ENCODE peak calls at places on chromosomes 11 and 22, in nine cellular contexts. U is GM12865, E is cardiac fibroblast, T is ovary, W is A549, K is cardiac muscle cell, B is colonic mucosa, P is endothelial cell, S is neural crest cell. I is an unnamed sample.
A peak's percentile ranks its signal among the peaks of the same experiment; 100 is the strongest.

GRCh38 chr11:1205121-1205986 is 17.5 kb upstream of the MUC5B start:
- DNase-seq in U (no peak), E (no peak), T (no peak), W (no peak), K (no peak), B (no peak), P (no peak), S (no peak), I (peak; percentile 8)

GRCh38 chr22:20025401-20026203 is 4.7 kb downstream of the TANGO2 start:
- DNase-seq in U (no peak), E (no peak), T (no peak), W (no peak), K (no peak), B (no peak), P (no peak), S (no peak), I (no peak)

GRCh38 chr22:44583854-44584253 is 85.8 kb upstream of the RTL6 start:
- DNase-seq in U (no peak), E (no peak), T (peak; percentile 10), W (no peak), K (no peak), B (no peak), P (no peak), S (no peak), I (no peak)

GRCh38 chr22:46661221-46661851 is 41.1 kb downstream of the GRAMD4 start:
- DNase-seq in U (no peak), E (peak; percentile 81), T (no peak), W (peak; percentile 58), K (peak; percentile 71), B (peak; percentile 62), P (no peak), S (no peak), I (no peak)

GRCh38 chr11:70381872-70382842 is 16.2 kb upstream of the CTTN start:
- DNase-seq in U (no peak), E (peak; percentile 42), T (no peak), W (peak; percentile 69), K (peak; percentile 21), B (no peak), P (no peak), S (no peak), I (no peak)

GRCh38 chr11:83051760-83052671 is 19.7 kb downstream of the RAB30 start:
- DNase-seq in U (no peak), E (peak; percentile 96), T (peak; percentile 61), W (no peak), K (peak; percentile 91), B (no peak), P (no peak), S (no peak), I (no peak)

GRCh38 chr22:44755000-44755399 is 2.6 kb downstream of the ARHGAP8 start:
- DNase-seq in U (no peak), E (no peak), T (no peak), W (no peak), K (no peak), B (peak; percentile 51), P (no peak), S (no peak), I (no peak)

GRCh38 chr11:60378359-60378758 is at the start of gene MS4A7:
- DNase-seq in U (peak; percentile 87), E (no peak), T (no peak), W (no peak), K (no peak), B (no peak), P (no peak), S (no peak), I (no peak)

GRCh38 chr22:33908201-33909074 is 11.8 kb downstream of the LARGE1 start:
- DNase-seq in U (no peak), E (no peak), T (no peak), W (no peak), K (no peak), B (no peak), P (no peak), S (no peak), I (no peak)

GRCh38 chr11:72228229-72228843 is 3.8 kb downstream of the INPPL1 start:
- DNase-seq in U (no peak), E (peak; percentile 8), T (peak; percentile 30), W (no peak), K (no peak), B (no peak), P (no peak), S (no peak), I (no peak)

GRCh38 chr22:24153353-24153752 is 27.9 kb upstream of the SUSD2 start:
- DNase-seq in U (peak; percentile 24), E (peak; percentile 45), T (no peak), W (no peak), K (peak; percentile 29), B (no peak), P (no peak), S (no peak), I (no peak)

DNA sequence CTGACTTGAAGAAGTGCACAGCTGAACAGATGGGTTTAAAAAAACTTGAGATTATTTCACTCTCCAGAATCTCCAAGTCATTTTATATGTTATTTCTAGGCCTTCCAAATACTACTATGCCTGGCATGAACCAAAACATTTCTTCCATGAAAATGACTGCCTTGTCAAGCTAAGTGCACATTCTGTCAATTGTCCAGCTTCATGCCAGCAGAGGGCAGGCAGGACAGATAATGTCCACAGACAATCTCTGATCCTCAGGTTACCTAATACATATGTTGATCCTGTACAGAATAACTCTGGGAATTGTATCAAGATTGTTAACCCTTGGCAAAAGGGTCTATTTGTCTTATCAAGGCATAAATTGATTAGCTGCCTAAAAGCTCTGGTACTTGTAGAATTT is 229.5 kb downstream of the AASDHPPT start:
- DNase-seq in U (no peak), E (peak; percentile 27), T (no peak), W (no peak), K (no peak), B (no peak), P (no peak), S (no peak), I (no peak)
- TF ChIP-seq CTCF in U (no peak), E (peak; percentile 22), T (no peak), W (peak; percentile 16), K (no peak), B (no peak), P (no peak), S (peak; percentile 12), I (no peak)

DNA sequence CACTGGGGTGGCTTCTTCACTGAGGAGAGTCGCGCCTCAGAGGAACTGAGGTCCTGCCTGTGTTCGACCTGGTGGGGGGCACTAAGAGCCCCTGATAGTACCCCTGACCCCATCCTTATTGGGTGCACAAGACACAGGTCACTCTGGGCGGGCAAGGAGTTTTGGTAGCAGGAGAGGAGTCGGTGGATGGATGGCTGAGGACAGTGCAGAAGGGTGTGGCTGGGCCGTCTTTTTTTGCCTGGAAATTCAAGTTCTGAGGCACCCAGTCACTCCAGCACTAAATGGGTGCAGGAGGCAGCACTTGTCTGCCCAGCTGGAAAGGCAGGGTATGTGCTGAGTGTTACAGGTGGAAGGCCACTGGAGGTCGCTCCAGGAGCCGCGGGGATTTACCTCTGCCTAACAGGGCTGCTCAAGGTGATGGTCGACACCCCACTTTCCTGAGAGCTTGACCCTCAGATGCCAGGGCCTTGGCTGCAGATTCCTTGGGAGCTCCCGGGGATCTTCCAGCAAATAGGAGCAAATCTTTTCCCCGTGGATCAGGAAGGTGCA is 960 bp downstream of the TSSC4 start:
- DNase-seq in U (no peak), E (no peak), T (no peak), W (peak; percentile 31), K (no peak), B (no peak), P (no peak), S (no peak), I (no peak)
- TF ChIP-seq CTCF in U (peak; percentile 23), E (no peak), T (no peak), W (no peak), K (no peak), B (no peak), P (no peak), S (no peak), I (no peak)

DNA sequence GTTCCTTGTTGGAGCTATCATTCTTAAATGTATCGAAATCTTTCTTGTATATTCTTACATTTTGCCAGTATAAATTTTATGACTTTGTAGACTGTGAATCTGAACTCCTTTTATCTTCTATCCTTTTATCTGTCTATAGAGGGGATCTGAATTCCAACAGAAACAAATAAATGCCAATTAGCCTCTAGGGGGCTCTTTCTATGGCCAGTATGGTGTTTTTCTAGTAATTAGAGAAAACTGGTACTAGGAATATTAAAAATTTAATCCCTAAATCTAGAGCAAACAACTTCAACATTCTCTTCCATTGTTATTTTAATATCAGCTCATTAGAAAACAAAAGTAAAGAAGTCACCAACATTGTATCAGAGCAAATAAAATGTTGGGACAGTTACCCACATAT is 21.5 kb upstream of the CAT start:
- DNase-seq in U (no peak), E (no peak), T (no peak), W (no peak), K (no peak), B (no peak), P (no peak), S (no peak), I (no peak)
- TF ChIP-seq CTCF in U (no peak), E (no peak), T (no peak), W (no peak), K (no peak), B (no peak), P (no peak), S (no peak), I (no peak)

GRCh38 chr22:31141551-31141950 is 1.2 kb upstream of the PLA2G3 start:
- DNase-seq in U (no peak), E (no peak), T (peak; percentile 3), W (no peak), K (no peak), B (no peak), P (no peak), S (no peak), I (no peak)

GRCh38 chr22:31139066-31139465 is 1.2 kb downstream of the PLA2G3 start:
- DNase-seq in U (no peak), E (no peak), T (no peak), W (no peak), K (no peak), B (no peak), P (no peak), S (no peak), I (no peak)

GRCh38 chr22:31138126-31138525 is 2.2 kb downstream of the PLA2G3 start:
- DNase-seq in U (no peak), E (no peak), T (no peak), W (no peak), K (no peak), B (no peak), P (no peak), S (no peak), I (no peak)

GRCh38 chr22:31140746-31141145 is 438 bp upstream of the PLA2G3 start:
- DNase-seq in U (no peak), E (no peak), T (peak; percentile 6), W (no peak), K (no peak), B (no peak), P (no peak), S (no peak), I (no peak)

DNA sequence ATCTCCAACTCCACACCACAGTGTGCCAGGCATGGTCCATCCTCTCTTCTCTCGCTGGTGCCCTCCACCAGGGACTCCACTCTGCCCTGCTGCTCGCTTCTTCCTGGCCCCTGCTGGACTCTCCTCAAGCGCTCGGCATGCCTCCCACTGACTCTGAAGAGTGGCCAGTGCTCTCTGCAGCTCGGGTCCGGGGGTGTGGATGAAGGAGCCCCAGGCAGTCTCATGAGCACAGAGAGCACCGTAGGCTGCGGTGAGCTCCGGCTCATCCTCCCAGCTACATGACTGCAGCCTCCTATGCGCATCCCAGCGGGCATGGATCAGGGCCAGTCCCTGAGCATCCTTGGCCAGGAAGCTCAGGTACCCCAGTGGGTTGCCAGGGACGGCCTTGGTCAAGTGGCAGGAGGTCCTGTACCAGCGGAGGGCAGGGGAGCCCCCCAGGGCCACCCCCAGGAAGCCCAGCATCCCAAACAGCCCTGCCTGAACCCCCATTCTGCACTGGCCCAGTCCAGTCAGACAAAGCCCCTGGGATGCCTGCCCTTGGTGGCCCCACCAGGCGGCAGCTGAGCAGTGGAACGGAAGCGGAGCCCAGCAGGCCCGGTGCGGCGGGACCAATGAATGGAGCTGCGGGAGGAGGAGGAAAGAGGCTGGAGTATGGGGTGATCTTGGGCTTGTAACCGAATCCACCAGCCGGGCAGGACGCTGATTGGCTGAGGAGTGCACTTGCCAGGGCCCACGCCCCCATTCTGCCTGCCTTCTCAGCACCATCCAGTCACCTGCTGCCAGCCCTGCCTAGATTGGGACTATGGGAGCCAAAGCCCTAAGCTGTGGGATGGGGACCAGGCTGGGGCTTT is at the start of gene PLA2G3:
- DNase-seq in U (no peak), E (peak; percentile 33), T (peak; percentile 17), W (no peak), K (peak; percentile 55), B (peak; percentile 48), P (peak; percentile 65), S (peak; percentile 76), I (peak; percentile 22)
- TF ChIP-seq CTCF in U (no peak), E (peak; percentile 10), T (no peak), W (no peak), K (peak; percentile 5), B (no peak), P (no peak), S (no peak), I (peak; percentile 33)